ENCODE peak calls at places on chromosomes 5 and 9, in five cellular contexts. One of them, this sample, is unnamed.

GRCh38 chr9:113673726-113674125 is 202.4 kb upstream of the ZNF618 start:
- DNase-seq in IMR-90: peak; percentile 71
- DNase-seq in astrocyte: peak; percentile 73
- DNase-seq in GM23248: peak; percentile 48
- DNase-seq in fibroblast of lung: peak; percentile 80
- DNase-seq in this sample: no peak

GRCh38 chr5:157217289-157218024 is 36.8 kb downstream of the ITK start:
- DNase-seq in GM23248: no peak
- DNase-seq in IMR-90: no peak
- DNase-seq in fibroblast of lung: no peak
- DNase-seq in astrocyte: no peak
- DNase-seq in this sample: peak; percentile 55

GRCh38 chr9:69554945-69555344 is 117.2 kb downstream of the APBA1 start:
- DNase-seq in astrocyte: peak; percentile 90
- DNase-seq in fibroblast of lung: peak; percentile 91
- DNase-seq in GM23248: peak; percentile 69
- DNase-seq in IMR-90: peak; percentile 93
- DNase-seq in this sample: no peak

GRCh38 chr9:111068816-111069215 is 30.5 kb upstream of the LPAR1 start:
- DNase-seq in astrocyte: no peak
- DNase-seq in fibroblast of lung: no peak
- DNase-seq in GM23248: peak; percentile 76
- DNase-seq in IMR-90: no peak
- DNase-seq in this sample: no peak

GRCh38 chr5:160479926-160480325 is 58.3 kb downstream of the PTTG1 start:
- DNase-seq in IMR-90: peak; percentile 84
- DNase-seq in fibroblast of lung: peak; percentile 83
- DNase-seq in GM23248: peak; percentile 89
- DNase-seq in astrocyte: peak; percentile 74
- DNase-seq in this sample: no peak

GRCh38 chr5:759111-759741 is 25.3 kb downstream of the ZDHHC11B start:
- DNase-seq in IMR-90: no peak
- DNase-seq in astrocyte: no peak
- DNase-seq in fibroblast of lung: no peak
- DNase-seq in GM23248: peak; percentile 39
- DNase-seq in this sample: no peak

GRCh38 chr9:123929177-123929869 is 603 bp downstream of the DENND1A start:
- DNase-seq in astrocyte: no peak
- DNase-seq in fibroblast of lung: no peak
- DNase-seq in IMR-90: no peak
- DNase-seq in GM23248: no peak
- DNase-seq in this sample: peak; percentile 33

GRCh38 chr5:135060021-135060420 is 26.0 kb upstream of the PITX1 start:
- DNase-seq in fibroblast of lung: no peak
- DNase-seq in astrocyte: no peak
- DNase-seq in IMR-90: no peak
- DNase-seq in GM23248: no peak
- DNase-seq in this sample: no peak

GRCh38 chr5:106962464-106963230 is 708.1 kb downstream of the EFNA5 start:
- DNase-seq in GM23248: no peak
- DNase-seq in fibroblast of lung: peak; percentile 31
- DNase-seq in IMR-90: no peak
- DNase-seq in astrocyte: peak; percentile 20
- DNase-seq in this sample: no peak

GRCh38 chr5:68780299-68780960 is 313.4 kb upstream of the SLC30A5 start:
- DNase-seq in astrocyte: no peak
- DNase-seq in GM23248: no peak
- DNase-seq in IMR-90: no peak
- DNase-seq in fibroblast of lung: no peak
- DNase-seq in this sample: no peak

GRCh38 chr5:69454460-69455249 is 37.9 kb upstream of the OCLN start:
- DNase-seq in astrocyte: no peak
- DNase-seq in fibroblast of lung: no peak
- DNase-seq in IMR-90: no peak
- DNase-seq in GM23248: no peak
- DNase-seq in this sample: no peak

GRCh38 chr5:134878403-134878802 is 4.2 kb downstream of the TXNDC15 start:
- DNase-seq in astrocyte: no peak
- DNase-seq in GM23248: no peak
- DNase-seq in IMR-90: no peak
- DNase-seq in fibroblast of lung: no peak
- DNase-seq in this sample: no peak

GRCh38 chr9:89817186-89817960 is 212.6 kb downstream of the GADD45G start:
- DNase-seq in fibroblast of lung: no peak
- DNase-seq in IMR-90: no peak
- DNase-seq in astrocyte: no peak
- DNase-seq in GM23248: no peak
- DNase-seq in this sample: no peak

GRCh38 chr9:21591221-21592062 is 109.3 kb upstream of the IFNE start:
- DNase-seq in fibroblast of lung: peak; percentile 100
- DNase-seq in IMR-90: peak; percentile 99
- DNase-seq in GM23248: peak; percentile 99
- DNase-seq in astrocyte: peak; percentile 99
- DNase-seq in this sample: no peak

GRCh38 chr5:34660444-34660843 is 4.3 kb downstream of the RAI14 start:
- DNase-seq in astrocyte: peak; percentile 99
- DNase-seq in fibroblast of lung: peak; percentile 99
- DNase-seq in GM23248: peak; percentile 83
- DNase-seq in IMR-90: peak; percentile 99
- DNase-seq in this sample: no peak

GRCh38 chr9:135098400-135099105 is 11.1 kb downstream of the OLFM1 start:
- DNase-seq in astrocyte: no peak
- DNase-seq in fibroblast of lung: no peak
- DNase-seq in GM23248: peak; percentile 38
- DNase-seq in IMR-90: no peak
- DNase-seq in this sample: peak; percentile 12

GRCh38 chr5:153632748-153633290 is 142.3 kb downstream of the GRIA1 start:
- DNase-seq in fibroblast of lung: no peak
- DNase-seq in GM23248: peak; percentile 60
- DNase-seq in IMR-90: peak; percentile 22
- DNase-seq in astrocyte: no peak
- DNase-seq in this sample: no peak
- H2AFZ ChIP-seq in fibroblast of lung: no peak overlapping the region
- H2AFZ ChIP-seq in GM23248: peak overlapping the region; percentile 21
- H2AFZ ChIP-seq in IMR-90: peak overlapping the region; percentile 38
- H2AFZ ChIP-seq in astrocyte: peak overlapping the region; percentile 19
- H2AFZ ChIP-seq in this sample: no peak overlapping the region

DNA sequence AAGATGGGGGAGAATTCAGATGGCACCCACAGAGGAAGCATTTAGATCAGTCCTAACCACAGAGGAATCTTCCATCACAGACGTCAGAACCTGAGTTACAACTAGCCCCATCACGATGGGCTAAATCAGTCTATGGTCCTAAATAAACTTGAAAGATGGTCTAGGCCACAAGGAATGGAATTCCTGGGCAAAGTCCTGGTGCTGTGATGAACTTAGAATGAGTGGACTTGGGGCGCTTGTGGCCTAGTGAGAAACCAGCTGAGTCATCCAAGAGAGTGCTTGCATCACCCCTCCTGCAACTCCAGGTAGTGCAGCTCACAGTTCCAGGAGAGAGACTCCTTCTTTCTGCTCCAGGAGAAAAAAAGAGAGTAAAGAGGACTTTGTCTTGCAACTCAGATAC is 722.9 kb upstream of the RGMB start:
- DNase-seq in GM23248: peak; percentile 44
- DNase-seq in IMR-90: peak; percentile 56
- DNase-seq in astrocyte: peak; percentile 59
- DNase-seq in fibroblast of lung: peak; percentile 71
- DNase-seq in this sample: no peak
- H2AFZ ChIP-seq in GM23248: no peak overlapping the region
- H2AFZ ChIP-seq in IMR-90: peak overlapping the region; percentile 0
- H2AFZ ChIP-seq in astrocyte: peak overlapping the region; percentile 56
- H2AFZ ChIP-seq in fibroblast of lung: no peak overlapping the region
- H2AFZ ChIP-seq in this sample: no peak overlapping the region

DNA sequence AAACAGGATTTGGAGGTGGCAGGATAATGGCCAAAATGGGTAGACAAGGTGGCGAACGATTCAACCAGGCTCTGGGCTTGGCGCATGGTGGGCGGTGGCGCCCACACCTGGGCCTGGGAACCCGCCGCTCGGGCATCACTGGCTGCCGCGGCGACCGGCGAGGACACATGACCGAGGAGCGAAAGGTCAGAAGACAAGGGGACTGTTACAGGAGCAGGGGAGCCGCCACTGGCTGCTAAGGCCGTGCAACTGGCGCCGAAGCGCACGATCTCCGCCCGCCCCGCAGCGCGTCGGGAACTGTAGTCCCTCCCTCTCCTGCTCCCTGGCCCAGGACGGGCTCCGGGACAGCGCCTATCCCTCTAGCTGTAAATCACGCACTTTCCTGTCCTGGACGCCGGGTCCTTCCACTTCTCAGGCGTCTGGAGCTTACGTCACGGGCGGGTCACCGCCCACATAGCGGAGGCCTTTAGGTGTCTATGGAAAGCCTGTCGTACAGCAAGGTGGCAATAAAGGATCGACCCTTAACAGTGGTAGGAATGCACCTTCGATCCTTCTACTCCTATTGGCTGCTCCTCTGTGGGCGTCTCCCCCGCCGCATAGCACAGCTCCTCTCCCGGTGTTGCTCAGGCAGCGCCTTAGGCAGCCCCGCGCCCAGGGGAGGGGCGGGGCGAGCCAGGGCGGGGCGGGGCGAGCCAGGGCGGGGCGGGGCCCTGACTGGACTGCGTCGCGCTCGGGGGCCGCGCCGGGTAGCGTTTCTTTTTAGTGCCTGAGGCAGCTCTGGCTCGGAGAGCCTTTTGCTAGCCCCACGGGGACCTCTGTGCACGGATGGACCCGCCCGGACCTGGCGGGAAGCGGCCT is at the start of gene ICE1:
- DNase-seq in fibroblast of lung: peak; percentile 96
- DNase-seq in IMR-90: peak; percentile 97
- DNase-seq in GM23248: peak; percentile 99
- DNase-seq in astrocyte: peak; percentile 94
- DNase-seq in this sample: peak; percentile 97
- H2AFZ ChIP-seq in fibroblast of lung: peak within 1 kb of the TSS; percentile 97
- H2AFZ ChIP-seq in IMR-90: peak within 1 kb of the TSS; percentile 98
- H2AFZ ChIP-seq in GM23248: peak within 1 kb of the TSS; percentile 94
- H2AFZ ChIP-seq in astrocyte: peak within 1 kb of the TSS; percentile 95
- H2AFZ ChIP-seq in this sample: peak within 1 kb of the TSS; percentile 75

DNA sequence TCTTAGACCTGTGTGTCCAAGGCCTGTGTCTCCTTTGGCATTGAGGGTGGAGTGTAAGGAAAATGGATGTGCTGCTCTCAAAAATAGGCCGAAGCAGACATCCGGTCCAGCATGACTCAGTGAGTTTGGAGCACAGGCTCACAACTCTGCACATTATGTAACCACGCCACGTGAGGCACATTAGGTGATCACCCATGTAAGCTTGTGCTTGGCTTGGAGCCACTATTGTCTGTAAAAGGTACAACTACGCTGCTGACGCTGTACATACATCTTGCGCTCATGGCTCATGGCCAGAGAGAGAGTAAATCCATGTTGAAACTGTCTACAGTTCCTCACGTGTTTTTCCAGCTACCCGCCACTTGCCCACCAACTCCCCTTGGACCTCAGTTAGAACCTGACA is 177.5 kb downstream of the PDE4D start:
- DNase-seq in IMR-90: no peak
- DNase-seq in GM23248: no peak
- DNase-seq in astrocyte: no peak
- DNase-seq in fibroblast of lung: no peak
- DNase-seq in this sample: no peak
- H2AFZ ChIP-seq in IMR-90: no peak overlapping the region
- H2AFZ ChIP-seq in GM23248: no peak overlapping the region
- H2AFZ ChIP-seq in astrocyte: no peak overlapping the region
- H2AFZ ChIP-seq in fibroblast of lung: no peak overlapping the region
- H2AFZ ChIP-seq in this sample: no peak overlapping the region